ENCODE peak calls at places on chromosomes 11 and 22, in five cellular contexts. Q is right atrium auricular region, U is Calu3, G is endothelial cell, M is HFF-Myc. K is an unnamed sample.

GRCh38 chr11:61054927-61055562 is 47.2 kb upstream of the CD5 start:
- DNase-seq in M (no peak), G (no peak), U (no peak), Q (no peak), K (no peak)

GRCh38 chr22:26777402-26777801 is 120.0 kb downstream of the MIAT start:
- DNase-seq in M (no peak), Q (no peak), U (no peak), G (no peak), K (no peak)

GRCh38 chr22:23363683-23364082 is 183.4 kb downstream of the BCR start:
- DNase-seq in Q (no peak), G (no peak), U (no peak), M (no peak), K (no peak)

GRCh38 chr11:1559103-1559951 is 12.7 kb downstream of the DUSP8 start:
- DNase-seq in G (no peak), Q (peak; percentile 93), U (peak; percentile 95), M (no peak), K (no peak)

GRCh38 chr22:17913705-17914282 is 110.6 kb downstream of the MICAL3 start:
- DNase-seq in G (no peak), Q (no peak), M (peak; percentile 12), U (no peak), K (no peak)

GRCh38 chr11:28759311-28759710 is 651.1 kb downstream of the METTL15 start:
- DNase-seq in M (no peak), G (no peak), Q (no peak), U (peak; percentile 55), K (no peak)

GRCh38 chr11:65415499-65416340 is 6.9 kb upstream of the NEAT1 start:
- DNase-seq in G (no peak), M (no peak), U (no peak), Q (no peak), K (no peak)

GRCh38 chr11:61126266-61126665 is 24.0 kb downstream of the CD5 start:
- DNase-seq in U (no peak), G (peak; percentile 25), Q (peak; percentile 64), M (no peak), K (no peak)

GRCh38 chr11:133122260-133122659 is 410.0 kb downstream of the OPCML start:
- DNase-seq in M (no peak), G (no peak), U (no peak), Q (no peak), K (no peak)

GRCh38 chr22:50048066-50048765 is 9.9 kb downstream of the TTLL8 start:
- DNase-seq in G (no peak), M (no peak), U (no peak), Q (no peak), K (no peak)

GRCh38 chr11:72511393-72512047 is 77.2 kb upstream of the CLPB start:
- DNase-seq in U (no peak), Q (no peak), M (no peak), G (no peak), K (no peak)

GRCh38 chr22:21666786-21667185 is 974 bp downstream of the PPIL2 start:
- DNase-seq in M (no peak), U (no peak), G (no peak), Q (no peak), K (no peak)

GRCh38 chr11:33930317-33931021 is 38.6 kb upstream of the LMO2 start:
- DNase-seq in G (no peak), U (no peak), Q (no peak), M (no peak), K (no peak)

GRCh38 chr11:130179396-130180306 is 20.1 kb downstream of the ST14 start:
- DNase-seq in M (no peak), U (peak; percentile 47), G (no peak), Q (no peak), K (no peak)

GRCh38 chr11:6320411-6321207 is at the start of gene CAVIN3:
- DNase-seq in U (peak; percentile 77), Q (peak; percentile 88), M (no peak), G (peak; percentile 56), K (peak; percentile 93)

GRCh38 chr11:92296138-92296515 is 71.5 kb downstream of the FAT3 start:
- DNase-seq in G (no peak), Q (no peak), M (peak; percentile 3), U (no peak), K (no peak)

GRCh38 chr22:37932821-37933578 is 20.4 kb downstream of the C22orf23 start:
- DNase-seq in M (no peak), G (no peak), U (no peak), Q (no peak), K (no peak)

GRCh38 chr11:59212222-59212621 is 505 bp downstream of the MPEG1 start:
- DNase-seq in U (no peak), G (no peak), Q (no peak), M (no peak), K (no peak)

DNA sequence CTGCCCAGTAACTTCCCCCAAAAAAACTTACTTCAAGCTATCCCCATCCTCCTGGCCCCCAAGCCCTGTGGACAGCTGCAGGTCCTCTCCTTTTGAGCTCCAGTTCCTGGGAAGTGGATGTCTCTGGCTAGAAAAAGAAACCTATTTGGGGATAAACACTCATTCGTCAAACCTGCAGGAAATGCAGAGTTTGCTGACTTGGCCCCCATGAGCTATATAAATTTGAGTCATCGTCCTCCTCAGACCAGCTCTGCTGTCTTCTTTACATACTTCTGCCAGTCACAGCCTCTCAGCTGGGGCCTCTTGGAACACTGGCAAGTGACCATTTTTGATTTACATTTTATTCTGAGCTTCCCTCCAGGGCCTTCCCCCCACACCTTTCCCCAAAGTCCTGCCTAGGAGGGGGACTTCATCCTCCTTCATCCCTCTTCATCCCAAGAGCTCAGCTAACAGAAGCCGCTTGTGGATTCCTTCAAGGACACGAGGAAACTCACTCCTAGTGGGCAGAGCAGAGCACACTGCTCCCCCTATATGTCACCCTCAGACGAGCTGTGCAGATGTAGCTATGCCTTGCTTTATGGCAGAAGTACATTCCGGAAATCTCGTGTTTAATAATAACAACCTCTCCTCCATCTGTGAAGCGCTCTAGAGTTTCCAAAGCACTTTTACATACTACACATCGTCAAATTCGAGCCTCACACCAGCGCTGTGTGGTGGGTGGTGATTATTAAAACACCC is 131.8 kb downstream of the FEZ1 start:
- DNase-seq in G (no peak), U (no peak), M (no peak), Q (no peak), K (no peak)
- TF ChIP-seq CTCF in G (no peak), U (no peak), M (peak; percentile 8), Q (no peak), K (no peak)

DNA sequence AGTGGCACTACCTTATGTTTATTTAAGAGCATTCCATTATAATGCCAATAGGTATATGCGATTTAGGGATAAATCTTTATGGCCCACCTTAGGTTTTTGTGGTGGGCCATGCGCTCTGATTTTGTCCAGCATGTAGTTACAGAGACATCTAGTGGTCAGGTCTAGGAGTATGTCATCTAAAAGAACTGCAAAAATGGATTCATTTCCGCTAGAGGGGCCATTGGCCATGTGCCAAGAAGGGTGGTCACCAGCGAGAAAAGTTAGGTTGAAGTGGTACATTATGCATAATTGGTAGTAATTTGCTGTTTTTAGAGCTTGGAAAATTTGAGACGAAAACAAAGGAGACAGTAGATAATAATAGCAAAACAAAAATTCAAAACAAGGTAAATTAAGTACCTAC is 27.7 kb downstream of the LRRC4C start:
- DNase-seq in M (no peak), G (peak; percentile 8), U (no peak), Q (no peak), K (no peak)
- TF ChIP-seq CTCF in M (no peak), G (peak; percentile 34), U (no peak), Q (peak; percentile 68), K (peak; percentile 17)

DNA sequence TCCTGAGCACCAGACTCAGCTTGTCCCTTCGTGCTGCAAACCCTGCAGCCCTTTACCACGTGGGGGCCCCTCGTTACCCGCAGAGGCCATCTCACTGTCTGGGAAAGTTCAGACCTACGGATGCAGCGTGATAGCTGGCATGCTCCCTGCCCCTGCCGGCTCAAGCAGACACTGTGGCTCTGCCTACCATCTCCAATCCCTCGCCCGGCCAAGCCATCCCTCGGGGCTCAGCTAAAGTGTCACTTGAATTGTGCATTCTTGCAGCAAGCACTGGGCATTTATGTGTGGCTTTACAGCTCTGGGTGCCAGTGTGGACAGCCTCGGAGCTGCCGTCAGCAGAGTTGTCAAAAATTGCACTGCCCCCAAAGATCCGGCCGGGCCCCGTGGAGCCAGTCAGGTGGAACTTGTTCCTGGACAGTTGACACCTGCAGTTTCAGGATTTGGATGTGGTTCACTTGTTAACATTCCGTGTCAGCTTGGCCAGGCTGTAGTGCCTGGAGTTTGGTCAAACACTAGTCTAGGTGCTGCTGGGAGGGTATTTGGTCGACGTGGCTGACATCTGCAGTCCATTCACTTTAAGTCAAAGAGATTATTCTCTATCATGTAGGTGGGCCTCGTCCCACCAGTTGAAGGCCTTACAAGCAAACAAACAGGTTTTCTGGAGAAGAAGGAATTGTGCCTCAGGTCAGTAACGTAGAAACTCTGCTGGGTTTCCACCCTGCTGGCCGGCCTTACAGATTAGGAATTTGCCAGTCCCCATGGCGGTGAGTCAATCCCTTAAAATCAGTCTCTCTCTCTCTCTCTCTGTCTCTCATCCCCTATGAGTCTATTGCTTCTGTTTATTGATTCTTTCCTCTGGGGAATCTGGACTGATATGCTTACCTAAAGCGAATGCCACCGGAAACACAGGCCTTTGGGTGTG is 75.2 kb upstream of the FGF3 start:
- DNase-seq in G (no peak), M (no peak), U (no peak), Q (no peak), K (no peak)
- TF ChIP-seq CTCF in G (no peak), M (no peak), U (no peak), Q (no peak), K (no peak)

GRCh38 chr22:43090130-43090789 is 1.1 kb upstream of the TTLL1 start:
- DNase-seq in U (peak; percentile 60), Q (peak; percentile 72), M (peak; percentile 89), G (peak; percentile 18), K (peak; percentile 78)
- TF ChIP-seq CTCF in U (peak; percentile 12), Q (peak; percentile 56), M (peak; percentile 58), G (peak; percentile 16), K (peak; percentile 46)

GRCh38 chr11:66639066-66639813 is 737 bp downstream of the RBM4 start:
- DNase-seq in M (no peak), G (peak; percentile 20), Q (no peak), U (peak; percentile 11), K (peak; percentile 37)
- TF ChIP-seq CTCF in M (no peak), G (no peak), Q (no peak), U (no peak), K (peak; percentile 15)

DNA sequence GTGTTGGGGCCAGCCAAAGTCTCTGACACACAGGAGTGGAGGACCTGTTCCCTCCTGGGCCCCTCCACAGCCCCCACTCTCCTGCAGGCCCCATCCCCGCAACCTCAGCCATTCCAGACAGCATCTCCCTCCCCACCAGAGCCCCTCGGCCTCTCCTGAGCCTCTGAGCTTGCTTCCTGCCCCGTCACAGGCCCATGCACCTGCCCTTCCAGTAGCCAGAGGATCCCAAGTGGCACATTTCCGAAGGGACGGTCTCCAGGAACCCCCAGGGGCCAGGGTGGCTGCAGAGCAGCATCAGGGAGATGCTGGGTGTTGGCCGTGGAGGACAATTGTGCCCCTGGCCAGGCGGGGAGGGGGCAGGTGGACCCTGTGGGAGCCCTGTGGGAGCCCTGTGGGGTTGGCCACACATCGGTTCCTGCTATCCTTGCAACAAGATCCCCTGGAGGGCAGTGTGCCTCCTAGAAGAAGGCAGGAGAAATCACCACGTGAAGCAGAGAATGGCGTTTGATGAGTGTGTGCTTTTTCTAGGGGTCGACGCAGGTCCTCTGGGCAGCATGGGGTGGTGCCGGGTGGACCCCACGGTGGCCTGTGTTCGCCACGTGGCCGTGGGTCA is 45.3 kb upstream of the PPARA start:
- DNase-seq in U (peak; percentile 30), G (no peak), M (no peak), Q (no peak), K (no peak)
- TF ChIP-seq CTCF in U (no peak), G (no peak), M (no peak), Q (no peak), K (no peak)

GRCh38 chr11:17725174-17725573 is 5.8 kb downstream of the MYOD1 start:
- DNase-seq in U (no peak), G (no peak), M (no peak), Q (no peak), K (no peak)
- TF ChIP-seq CTCF in U (no peak), G (no peak), M (no peak), Q (no peak), K (no peak)

GRCh38 chr11:116078101-116078561 is 573.9 kb upstream of the CADM1 start:
- DNase-seq in M (no peak), U (no peak), G (peak; percentile 38), Q (no peak), K (no peak)
- TF ChIP-seq CTCF in M (no peak), U (no peak), G (peak; percentile 25), Q (no peak), K (no peak)